ENCODE peak calls at places on chromosomes 6 and 20, in eight cellular contexts. M, U, I, P, T, R, E and J are unnamed samples.

GRCh38 chr20:47392015-47392720 is 35.7 kb upstream of the ZMYND8 start:
- DNase-seq in M (peak; percentile 95), U (peak; percentile 78), I (peak; percentile 91), P (peak; percentile 57), T (peak; percentile 68), R (no peak), E (no peak), J (no peak)

GRCh38 chr6:111803804-111804203 is 69.4 kb downstream of the FYN start:
- DNase-seq in M (peak; percentile 94), U (no peak), I (no peak), P (no peak), T (no peak), R (no peak), E (no peak), J (no peak)

GRCh38 chr20:40319741-40320499 is 369.1 kb downstream of the MAFB start:
- DNase-seq in M (no peak), U (no peak), I (no peak), P (no peak), T (no peak), R (no peak), E (no peak), J (no peak)

GRCh38 chr6:152981989-152982767 is 663 bp downstream of the FBXO5 start:
- DNase-seq in M (no peak), U (no peak), I (no peak), P (no peak), T (peak; percentile 22), R (no peak), E (no peak), J (no peak)

GRCh38 chr20:62424249-62425109 is 2.9 kb downstream of the RBBP8NL start:
- DNase-seq in M (no peak), U (no peak), I (no peak), P (no peak), T (no peak), R (no peak), E (no peak), J (no peak)

GRCh38 chr6:36595168-36595818 is 1.1 kb downstream of the SRSF3 start:
- DNase-seq in M (peak; percentile 72), U (no peak), I (no peak), P (no peak), T (no peak), R (peak; percentile 27), E (no peak), J (no peak)

GRCh38 chr6:117776441-117776840 is 101.2 kb downstream of the NUS1 start:
- DNase-seq in M (peak; percentile 6), U (no peak), I (no peak), P (no peak), T (no peak), R (no peak), E (no peak), J (no peak)

GRCh38 chr20:63662813-63663189 is 4.7 kb downstream of the RTEL1 start:
- DNase-seq in M (no peak), U (no peak), I (no peak), P (no peak), T (no peak), R (no peak), E (no peak), J (no peak)

GRCh38 chr6:132819405-132820145 is 5.2 kb downstream of the RPS12 start:
- DNase-seq in M (peak; percentile 13), U (no peak), I (no peak), P (no peak), T (peak; percentile 21), R (no peak), E (no peak), J (no peak)

GRCh38 chr6:139011980-139012379 is 16.6 kb upstream of the ABRACL start:
- DNase-seq in M (no peak), U (no peak), I (no peak), P (no peak), T (no peak), R (no peak), E (no peak), J (no peak)